ENCODE peak calls at places on chromosomes 2 and 18, in four cellular contexts. One of them, this sample, is unnamed.

GRCh38 chr18:70413455-70413854 is 124.6 kb downstream of the SOCS6 start:
- DNase-seq in K562: no peak
- DNase-seq in HL-60: no peak
- DNase-seq in GM12878: no peak
- DNase-seq in this sample: no peak

GRCh38 chr2:101354420-101354819 is 32.9 kb downstream of the CREG2 start:
- DNase-seq in K562: no peak
- DNase-seq in HL-60: no peak
- DNase-seq in GM12878: no peak
- DNase-seq in this sample: no peak

GRCh38 chr2:105454801-105455485 is 56.1 kb upstream of the FHL2 start:
- DNase-seq in K562: peak
- DNase-seq in HL-60: no peak
- DNase-seq in GM12878: peak
- DNase-seq in this sample: no peak

GRCh38 chr2:189372688-189373257 is 68.5 kb upstream of the WDR75 start:
- DNase-seq in K562: no peak
- DNase-seq in HL-60: no peak
- DNase-seq in GM12878: no peak
- DNase-seq in this sample: no peak

GRCh38 chr2:63692002-63692606 is 103.3 kb downstream of the MDH1 start:
- DNase-seq in K562: no peak
- DNase-seq in HL-60: no peak
- DNase-seq in GM12878: no peak
- DNase-seq in this sample: peak

GRCh38 chr2:235594041-235594440 is 100.2 kb downstream of the AGAP1 start:
- DNase-seq in K562: peak
- DNase-seq in HL-60: peak
- DNase-seq in GM12878: no peak
- DNase-seq in this sample: peak

GRCh38 chr2:127173073-127173472 is 47.0 kb downstream of the CYP27C1 start:
- DNase-seq in K562: no peak
- DNase-seq in HL-60: no peak
- DNase-seq in GM12878: no peak
- DNase-seq in this sample: no peak

GRCh38 chr2:42786561-42787345 is 5.6 kb downstream of the HAAO start:
- DNase-seq in K562: no peak
- DNase-seq in HL-60: no peak
- DNase-seq in GM12878: no peak
- DNase-seq in this sample: no peak

GRCh38 chr2:240919786-240920782 is 13.9 kb downstream of the CROCC2 start:
- DNase-seq in K562: no peak
- DNase-seq in HL-60: no peak
- DNase-seq in GM12878: no peak
- DNase-seq in this sample: no peak

GRCh38 chr2:219460424-219460926 is 25.8 kb downstream of the SPEG start:
- DNase-seq in K562: peak
- DNase-seq in HL-60: no peak
- DNase-seq in GM12878: no peak
- DNase-seq in this sample: no peak

DNA sequence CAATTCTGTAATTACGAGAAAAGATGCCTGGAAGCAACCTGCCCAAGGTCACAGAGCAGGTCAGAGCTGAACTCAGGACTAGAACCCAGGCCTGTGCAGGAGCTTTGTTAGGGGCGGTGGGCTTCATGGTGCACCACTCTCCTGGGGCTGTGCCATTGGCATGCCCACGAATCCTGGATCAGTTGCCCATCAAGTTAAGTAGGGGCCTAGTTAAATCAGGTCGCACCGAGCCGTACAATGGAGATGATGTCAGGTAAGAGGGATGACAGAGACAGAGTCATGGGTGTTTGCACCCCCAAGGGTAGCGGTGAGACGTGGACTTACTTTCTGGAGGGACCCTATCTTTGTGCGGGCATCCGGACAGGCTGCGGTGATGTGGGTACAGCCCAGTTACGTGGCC is 172.6 kb upstream of the PXDN start:
- DNase-seq in K562: no peak
- DNase-seq in HL-60: no peak
- DNase-seq in GM12878: no peak
- DNase-seq in this sample: no peak
- TF ChIP-seq SPI1 in K562: no peak
- TF ChIP-seq SPI1 in HL-60: no peak
- TF ChIP-seq SPI1 in GM12878: no peak
- TF ChIP-seq SPI1 in this sample: no peak

GRCh38 chr2:26640781-26641564 is at the start of gene CIB4:
- DNase-seq in K562: no peak
- DNase-seq in HL-60: no peak
- DNase-seq in GM12878: no peak
- DNase-seq in this sample: no peak
- TF ChIP-seq SPI1 in K562: no peak
- TF ChIP-seq SPI1 in HL-60: no peak
- TF ChIP-seq SPI1 in GM12878: no peak
- TF ChIP-seq SPI1 in this sample: no peak

DNA sequence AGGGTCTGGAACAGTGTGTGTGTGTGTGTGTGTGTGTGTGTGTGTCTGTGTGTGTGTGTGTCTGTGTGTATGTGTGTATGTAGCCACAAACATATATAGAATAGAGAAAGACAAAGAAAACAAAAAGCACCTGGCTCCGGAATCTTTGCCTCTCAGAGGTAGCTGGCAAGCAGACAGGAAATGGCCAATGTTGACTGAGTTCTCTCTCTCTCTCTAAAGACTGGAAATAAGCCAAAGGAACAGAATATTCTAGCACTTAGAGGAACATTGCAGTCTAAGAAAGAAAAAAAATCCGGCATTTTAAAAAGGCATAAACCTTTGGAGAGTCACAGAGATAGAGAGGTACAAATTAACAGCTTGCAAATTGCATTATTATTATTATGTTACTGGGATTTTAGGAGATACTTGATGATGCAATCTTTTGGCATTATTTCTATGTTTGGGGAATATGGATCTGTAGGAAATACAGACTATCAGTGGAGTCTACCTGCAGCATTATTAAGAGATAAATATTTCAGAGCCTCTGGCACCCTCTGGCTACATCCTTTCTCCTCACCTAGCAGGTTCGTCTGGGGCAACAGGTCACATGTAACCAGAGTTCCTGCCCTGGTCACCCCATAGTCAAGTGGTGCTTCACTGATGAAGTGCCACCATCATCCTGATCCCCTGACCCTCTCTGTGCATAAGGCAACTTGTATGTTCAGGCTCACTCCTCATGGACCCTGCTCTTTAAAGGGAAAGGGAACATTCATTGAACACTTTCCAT is 318.9 kb upstream of the ACVR2A start:
- DNase-seq in K562: no peak
- DNase-seq in HL-60: no peak
- DNase-seq in GM12878: no peak
- DNase-seq in this sample: no peak
- TF ChIP-seq SPI1 in K562: no peak
- TF ChIP-seq SPI1 in HL-60: no peak
- TF ChIP-seq SPI1 in GM12878: no peak
- TF ChIP-seq SPI1 in this sample: no peak

GRCh38 chr2:217225596-217225995 is 365.7 kb upstream of the TNP1 start:
- DNase-seq in K562: no peak
- DNase-seq in HL-60: no peak
- DNase-seq in GM12878: no peak
- DNase-seq in this sample: no peak

GRCh38 chr2:217231724-217232123 is 371.9 kb upstream of the TNP1 start:
- DNase-seq in K562: no peak
- DNase-seq in HL-60: no peak
- DNase-seq in GM12878: no peak
- DNase-seq in this sample: no peak

GRCh38 chr2:217227794-217228193 is 367.9 kb upstream of the TNP1 start:
- DNase-seq in K562: no peak
- DNase-seq in HL-60: no peak
- DNase-seq in GM12878: no peak
- DNase-seq in this sample: no peak

GRCh38 chr2:217231212-217231611 is 371.3 kb upstream of the TNP1 start:
- DNase-seq in K562: no peak
- DNase-seq in HL-60: no peak
- DNase-seq in GM12878: no peak
- DNase-seq in this sample: no peak

DNA sequence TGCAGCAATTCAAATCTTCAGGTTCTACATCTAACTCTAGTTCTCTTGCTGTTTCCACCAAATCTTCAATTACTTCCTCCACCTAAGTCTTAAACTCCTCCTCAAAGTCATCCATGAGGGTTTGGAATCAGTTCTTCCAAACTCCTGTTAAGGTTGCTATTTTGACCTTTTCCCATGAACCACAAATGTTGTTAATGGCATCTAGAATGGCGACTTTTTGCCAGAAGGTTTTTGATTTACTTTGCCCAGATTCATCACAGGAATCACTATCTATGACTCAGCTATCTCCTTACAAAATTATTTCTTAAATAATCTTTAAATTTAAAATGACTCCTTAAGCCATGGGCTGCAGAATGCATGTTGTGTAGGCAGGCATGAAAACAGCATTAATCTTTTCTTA is 368.9 kb upstream of the TNP1 start:
- DNase-seq in K562: no peak
- DNase-seq in HL-60: no peak
- DNase-seq in GM12878: no peak
- DNase-seq in this sample: no peak
- TF ChIP-seq SPI1 in K562: no peak
- TF ChIP-seq SPI1 in HL-60: no peak
- TF ChIP-seq SPI1 in GM12878: no peak
- TF ChIP-seq SPI1 in this sample: no peak

GRCh38 chr18:50405582-50406271 is 30.9 kb downstream of the SKA1 start:
- DNase-seq in K562: no peak
- DNase-seq in HL-60: no peak
- DNase-seq in GM12878: no peak
- DNase-seq in this sample: no peak
- TF ChIP-seq SPI1 in K562: no peak
- TF ChIP-seq SPI1 in HL-60: no peak
- TF ChIP-seq SPI1 in GM12878: no peak
- TF ChIP-seq SPI1 in this sample: no peak

This sample was measured in GM12891.